ENCODE peak calls at places on chromosomes 1 and 21, in nine cellular contexts. M, T, E, F, K, Y, G, D and Z are unnamed samples.

GRCh38 chr21:33124879-33125278 is 54.9 kb downstream of the OLIG1 start:
- DNase-seq in D (no peak), Y (no peak), M (no peak), F (no peak), E (no peak), K (no peak), G (no peak), T (no peak), Z (no peak)

GRCh38 chr1:39104158-39105060 is 78.3 kb downstream of the NDUFS5 start:
- DNase-seq in G (no peak), K (no peak), T (peak), Y (no peak), F (peak), E (peak), D (peak), M (peak), Z (no peak)

GRCh38 chr1:17207966-17208418 is 3.1 kb downstream of the PADI1 start:
- DNase-seq in E (no peak), Y (peak), D (no peak), M (peak), K (peak), G (peak), F (peak), T (no peak), Z (peak)

GRCh38 chr1:34178072-34178471 is 1.4 kb downstream of the C1orf94 start:
- DNase-seq in F (no peak), M (no peak), T (no peak), K (no peak), E (no peak), G (no peak), D (no peak), Y (no peak), Z (no peak)

GRCh38 chr21:45248893-45249381 is 38.8 kb downstream of the POFUT2 start:
- DNase-seq in Y (no peak), G (no peak), T (peak), E (no peak), F (no peak), K (no peak), M (peak), D (no peak), Z (peak)

GRCh38 chr1:187041104-187041503 is 212.4 kb downstream of the PLA2G4A start:
- DNase-seq in E (no peak), F (no peak), K (no peak), M (no peak), D (no peak), Y (no peak), T (no peak), G (no peak), Z (no peak)

GRCh38 chr1:35718492-35719336 is at the start of gene C1orf216:
- DNase-seq in Y (peak), G (peak), E (peak), D (peak), F (peak), T (peak), M (peak), K (peak), Z (peak)

GRCh38 chr1:103250441-103250861 is 142.1 kb upstream of the COL11A1 start:
- DNase-seq in F (peak), G (no peak), M (no peak), Y (no peak), E (no peak), D (no peak), K (no peak), T (no peak), Z (no peak)

GRCh38 chr1:91981996-91982609 is 32.9 kb downstream of the BRDT start:
- DNase-seq in E (no peak), M (no peak), G (no peak), F (no peak), T (no peak), K (no peak), Y (no peak), D (no peak), Z (no peak)

GRCh38 chr1:191590578-191590977 is 567.7 kb upstream of the RGS18 start:
- DNase-seq in G (no peak), D (no peak), T (no peak), F (no peak), Y (no peak), M (no peak), E (no peak), K (no peak), Z (no peak)

GRCh38 chr21:37383066-37383465 is 16.5 kb downstream of the DYRK1A start:
- DNase-seq in T (no peak), D (no peak), E (no peak), F (no peak), M (peak), G (no peak), Y (no peak), K (no peak), Z (no peak)

GRCh38 chr1:38077523-38078147 is 31.0 kb upstream of the POU3F1 start:
- DNase-seq in F (no peak), K (no peak), T (no peak), M (peak), E (no peak), Y (no peak), G (no peak), D (no peak), Z (peak)

GRCh38 chr1:234721476-234722266 is 111.7 kb upstream of the IRF2BP2 start:
- DNase-seq in T (peak), G (no peak), F (peak), Y (no peak), K (peak), D (no peak), E (peak), M (peak), Z (no peak)

GRCh38 chr1:236603896-236604217 is 459 bp downstream of the HEATR1 start:
- DNase-seq in D (no peak), Y (no peak), F (peak), G (no peak), T (no peak), M (peak), K (no peak), E (peak), Z (no peak)

GRCh38 chr1:157925419-157926166 is 67.9 kb upstream of the KIRREL1 start:
- DNase-seq in Y (no peak), T (no peak), F (no peak), G (no peak), E (no peak), D (no peak), K (no peak), M (no peak), Z (no peak)

GRCh38 chr1:244054247-244054923 is 3.3 kb downstream of the ZBTB18 start:
- DNase-seq in D (no peak), K (no peak), M (no peak), T (peak), E (no peak), F (no peak), G (no peak), Y (no peak), Z (no peak)

GRCh38 chr21:41701749-41702148 is 65.1 kb downstream of the RIPK4 start:
- DNase-seq in Y (no peak), E (no peak), M (peak), F (no peak), G (no peak), D (no peak), T (no peak), K (no peak), Z (no peak)

GRCh38 chr21:36186506-36187399 is 30.1 kb downstream of the DOP1B start:
- DNase-seq in E (no peak), M (no peak), T (no peak), D (peak), Y (no peak), F (no peak), G (no peak), K (no peak), Z (no peak)

GRCh38 chr1:228174482-228175315 is 9.1 kb downstream of the IBA57 start:
- DNase-seq in D (no peak), M (no peak), E (no peak), K (no peak), F (no peak), T (no peak), Y (no peak), G (no peak), Z (no peak)

GRCh38 chr1:53712276-53712675 is 26.7 kb downstream of the GLIS1 start:
- DNase-seq in E (no peak), F (no peak), K (no peak), Y (no peak), D (no peak), T (no peak), M (no peak), G (no peak), Z (no peak)

GRCh38 chr1:64861611-64862010 is 104.7 kb downstream of the JAK1 start:
- DNase-seq in T (no peak), M (peak), K (no peak), F (peak), E (no peak), D (no peak), G (no peak), Y (no peak), Z (no peak)

GRCh38 chr21:27371688-27372331 is 404.9 kb upstream of the ADAMTS5 start:
- DNase-seq in K (no peak), E (no peak), Y (no peak), T (no peak), G (no peak), F (peak), D (no peak), M (no peak), Z (no peak)

GRCh38 chr1:209674957-209675566 is at the start of gene G0S2:
- DNase-seq in G (no peak), Y (peak), E (peak), F (peak), D (peak), T (peak), M (peak), K (no peak), Z (no peak)

GRCh38 chr1:55210990-55211389 is 4.2 kb downstream of the USP24 start:
- DNase-seq in Y (no peak), T (no peak), M (no peak), E (no peak), K (no peak), D (no peak), G (no peak), F (no peak), Z (peak)

GRCh38 chr1:26856181-26856580 is 6.8 kb upstream of the SFN start:
- DNase-seq in G (no peak), F (no peak), K (no peak), E (no peak), M (no peak), Y (no peak), T (no peak), D (no peak), Z (peak)

GRCh38 chr1:8540266-8540926 is 222.5 kb downstream of the SLC45A1 start:
- DNase-seq in T (no peak), E (no peak), Y (no peak), D (peak), M (peak), F (peak), G (no peak), K (no peak), Z (no peak)

GRCh38 chr1:185917646-185918045 is 183.5 kb downstream of the HMCN1 start:
- DNase-seq in G (no peak), T (no peak), M (peak), K (peak), Y (no peak), E (no peak), F (peak), D (no peak), Z (no peak)

GRCh38 chr1:246041360-246041759 is 465.7 kb downstream of the SMYD3 start:
- DNase-seq in T (no peak), F (no peak), M (no peak), E (no peak), D (no peak), Y (no peak), G (no peak), K (no peak), Z (no peak)

GRCh38 chr1:208604295-208604694 is 360.1 kb upstream of the PLXNA2 start:
- DNase-seq in E (no peak), G (no peak), K (no peak), T (no peak), Y (no peak), M (peak), D (no peak), F (peak), Z (no peak)

GRCh38 chr1:165117482-165117881 is 239.0 kb downstream of the LMX1A start:
- DNase-seq in K (no peak), M (no peak), D (no peak), G (no peak), F (no peak), T (no peak), Y (no peak), E (no peak), Z (no peak)

GRCh38 chr1:37633950-37634553 is 640 bp downstream of the RSPO1 start:
- DNase-seq in K (no peak), D (no peak), G (no peak), E (no peak), F (no peak), M (no peak), Y (no peak), T (no peak), Z (no peak)